ENCODE peak calls at places on chromosomes 3 and 15, in ten cellular contexts. One of them, this sample, is unnamed.

GRCh38 chr15:31758126-31758525 is 272.2 kb upstream of the CHRNA7 start:
- DNase-seq in HepG2: no peak
- DNase-seq in neural progenitor cell: no peak
- DNase-seq in H1: no peak
- DNase-seq in astrocyte: no peak
- DNase-seq in fibroblast of lung: no peak
- DNase-seq in NT2/D1: no peak
- DNase-seq in adipocyte: no peak
- DNase-seq in mesenchymal stem cell: no peak
- DNase-seq in neuronal stem cell: no peak
- DNase-seq in this sample: peak

GRCh38 chr3:133424937-133425869 is 25.3 kb downstream of the BFSP2 start:
- DNase-seq in HepG2: no peak
- DNase-seq in neural progenitor cell: no peak
- DNase-seq in H1: no peak
- DNase-seq in astrocyte: no peak
- DNase-seq in fibroblast of lung: no peak
- DNase-seq in NT2/D1: no peak
- DNase-seq in adipocyte: no peak
- DNase-seq in mesenchymal stem cell: no peak
- DNase-seq in neuronal stem cell: no peak
- DNase-seq in this sample: no peak

GRCh38 chr15:23566070-23567050 is 886 bp downstream of the MKRN3 start:
- DNase-seq in HepG2: peak
- DNase-seq in neural progenitor cell: no peak
- DNase-seq in H1: no peak
- DNase-seq in astrocyte: peak
- DNase-seq in fibroblast of lung: peak
- DNase-seq in NT2/D1: no peak
- DNase-seq in adipocyte: no peak
- DNase-seq in mesenchymal stem cell: no peak
- DNase-seq in neuronal stem cell: no peak
- DNase-seq in this sample: no peak

GRCh38 chr3:165075695-165076094 is 2.6 kb downstream of the SI start:
- DNase-seq in HepG2: no peak
- DNase-seq in neural progenitor cell: no peak
- DNase-seq in H1: no peak
- DNase-seq in astrocyte: no peak
- DNase-seq in fibroblast of lung: no peak
- DNase-seq in NT2/D1: no peak
- DNase-seq in adipocyte: no peak
- DNase-seq in mesenchymal stem cell: no peak
- DNase-seq in neuronal stem cell: no peak
- DNase-seq in this sample: no peak

GRCh38 chr3:121989943-121990342 is 32.1 kb downstream of the ILDR1 start:
- DNase-seq in HepG2: no peak
- DNase-seq in neural progenitor cell: peak
- DNase-seq in H1: no peak
- DNase-seq in astrocyte: no peak
- DNase-seq in fibroblast of lung: no peak
- DNase-seq in NT2/D1: no peak
- DNase-seq in adipocyte: no peak
- DNase-seq in mesenchymal stem cell: no peak
- DNase-seq in neuronal stem cell: no peak
- DNase-seq in this sample: no peak

GRCh38 chr3:37402351-37402750 is 228.0 kb upstream of the LRRFIP2 start:
- DNase-seq in HepG2: no peak
- DNase-seq in neural progenitor cell: no peak
- DNase-seq in H1: no peak
- DNase-seq in astrocyte: no peak
- DNase-seq in fibroblast of lung: no peak
- DNase-seq in NT2/D1: no peak
- DNase-seq in adipocyte: peak
- DNase-seq in mesenchymal stem cell: no peak
- DNase-seq in neuronal stem cell: no peak
- DNase-seq in this sample: no peak

GRCh38 chr3:127158614-127159221 is 34.2 kb upstream of the PRR23E start:
- DNase-seq in HepG2: no peak
- DNase-seq in neural progenitor cell: peak
- DNase-seq in H1: peak
- DNase-seq in astrocyte: no peak
- DNase-seq in fibroblast of lung: peak
- DNase-seq in NT2/D1: no peak
- DNase-seq in adipocyte: peak
- DNase-seq in mesenchymal stem cell: peak
- DNase-seq in neuronal stem cell: peak
- DNase-seq in this sample: no peak

GRCh38 chr3:10627884-10628572 is 122.6 kb upstream of the ATP2B2 start:
- DNase-seq in HepG2: peak
- DNase-seq in neural progenitor cell: peak
- DNase-seq in H1: peak
- DNase-seq in astrocyte: no peak
- DNase-seq in fibroblast of lung: no peak
- DNase-seq in NT2/D1: peak
- DNase-seq in adipocyte: no peak
- DNase-seq in mesenchymal stem cell: no peak
- DNase-seq in neuronal stem cell: no peak
- DNase-seq in this sample: no peak

GRCh38 chr15:62059818-62060115 is 480 bp downstream of the VPS13C start:
- DNase-seq in HepG2: peak
- DNase-seq in neural progenitor cell: no peak
- DNase-seq in H1: no peak
- DNase-seq in astrocyte: peak
- DNase-seq in fibroblast of lung: peak
- DNase-seq in NT2/D1: no peak
- DNase-seq in adipocyte: peak
- DNase-seq in mesenchymal stem cell: peak
- DNase-seq in neuronal stem cell: no peak
- DNase-seq in this sample: peak

GRCh38 chr3:54322354-54322753 is 200.0 kb downstream of the CACNA2D3 start:
- DNase-seq in HepG2: peak
- DNase-seq in neural progenitor cell: no peak
- DNase-seq in H1: peak
- DNase-seq in astrocyte: no peak
- DNase-seq in fibroblast of lung: no peak
- DNase-seq in NT2/D1: no peak
- DNase-seq in adipocyte: no peak
- DNase-seq in mesenchymal stem cell: no peak
- DNase-seq in neuronal stem cell: no peak
- DNase-seq in this sample: peak

GRCh38 chr3:160226026-160226739 is 961 bp downstream of the C3orf80 start:
- DNase-seq in HepG2: no peak
- DNase-seq in neural progenitor cell: peak
- DNase-seq in H1: peak
- DNase-seq in astrocyte: no peak
- DNase-seq in fibroblast of lung: no peak
- DNase-seq in NT2/D1: no peak
- DNase-seq in adipocyte: peak
- DNase-seq in mesenchymal stem cell: peak
- DNase-seq in neuronal stem cell: peak
- DNase-seq in this sample: no peak
- H3K9ac ChIP-seq in HepG2: no peak
- H3K9ac ChIP-seq in neural progenitor cell: no peak
- H3K9ac ChIP-seq in H1: peak
- H3K9ac ChIP-seq in astrocyte: no peak
- H3K9ac ChIP-seq in fibroblast of lung: no peak
- H3K9ac ChIP-seq in NT2/D1: peak
- H3K9ac ChIP-seq in adipocyte: no peak
- H3K9ac ChIP-seq in mesenchymal stem cell: peak
- H3K9ac ChIP-seq in neuronal stem cell: peak
- H3K9ac ChIP-seq in this sample: no peak

GRCh38 chr15:59124261-59124660 is 19.3 kb downstream of the CCNB2 start:
- DNase-seq in HepG2: no peak
- DNase-seq in neural progenitor cell: no peak
- DNase-seq in H1: no peak
- DNase-seq in astrocyte: no peak
- DNase-seq in fibroblast of lung: no peak
- DNase-seq in NT2/D1: no peak
- DNase-seq in adipocyte: no peak
- DNase-seq in mesenchymal stem cell: no peak
- DNase-seq in neuronal stem cell: no peak
- DNase-seq in this sample: peak
- H3K4me3 ChIP-seq in HepG2: no peak
- H3K4me3 ChIP-seq in neural progenitor cell: no peak
- H3K4me3 ChIP-seq in H1: no peak
- H3K4me3 ChIP-seq in astrocyte: no peak
- H3K4me3 ChIP-seq in fibroblast of lung: no peak
- H3K4me3 ChIP-seq in NT2/D1: no peak
- H3K4me3 ChIP-seq in adipocyte: no peak
- H3K4me3 ChIP-seq in mesenchymal stem cell: no peak
- H3K4me3 ChIP-seq in neuronal stem cell: no peak
- H3K4me3 ChIP-seq in this sample: no peak

DNA sequence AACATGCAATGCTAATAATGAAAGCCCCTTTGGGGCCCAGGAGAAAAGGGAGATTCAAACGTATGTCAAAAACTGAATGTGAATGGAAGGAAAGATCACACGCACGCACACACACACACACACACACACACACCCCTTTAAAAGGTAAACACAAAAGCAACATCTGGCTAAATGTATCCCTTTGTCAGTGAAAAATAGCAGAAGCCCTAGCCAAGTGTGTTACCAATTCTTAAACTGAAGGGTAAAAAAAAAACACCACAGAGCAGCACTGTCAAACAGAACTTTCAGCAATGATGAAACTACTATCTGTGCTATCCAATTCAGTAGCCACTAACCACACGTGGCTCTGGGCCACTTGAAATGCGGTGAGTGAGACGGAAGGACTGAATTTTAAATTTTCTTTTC is 4.9 kb downstream of the RFTN1 start:
- DNase-seq in HepG2: no peak
- DNase-seq in neural progenitor cell: no peak
- DNase-seq in H1: no peak
- DNase-seq in astrocyte: peak
- DNase-seq in fibroblast of lung: peak
- DNase-seq in NT2/D1: no peak
- DNase-seq in adipocyte: no peak
- DNase-seq in mesenchymal stem cell: peak
- DNase-seq in neuronal stem cell: no peak
- DNase-seq in this sample: no peak
- H3K9ac ChIP-seq in HepG2: no peak
- H3K9ac ChIP-seq in neural progenitor cell: no peak
- H3K9ac ChIP-seq in H1: no peak
- H3K9ac ChIP-seq in astrocyte: no peak
- H3K9ac ChIP-seq in fibroblast of lung: no peak
- H3K9ac ChIP-seq in NT2/D1: no peak
- H3K9ac ChIP-seq in adipocyte: no peak
- H3K9ac ChIP-seq in mesenchymal stem cell: no peak
- H3K9ac ChIP-seq in neuronal stem cell: no peak
- H3K9ac ChIP-seq in this sample: no peak

GRCh38 chr15:60589253-60589652 is 110.3 kb upstream of the ICE2 start:
- DNase-seq in HepG2: no peak
- DNase-seq in neural progenitor cell: no peak
- DNase-seq in H1: no peak
- DNase-seq in astrocyte: no peak
- DNase-seq in fibroblast of lung: no peak
- DNase-seq in NT2/D1: no peak
- DNase-seq in adipocyte: no peak
- DNase-seq in mesenchymal stem cell: no peak
- DNase-seq in neuronal stem cell: no peak
- DNase-seq in this sample: no peak
- H3K4me3 ChIP-seq in HepG2: peak
- H3K4me3 ChIP-seq in neural progenitor cell: no peak
- H3K4me3 ChIP-seq in H1: no peak
- H3K4me3 ChIP-seq in astrocyte: no peak
- H3K4me3 ChIP-seq in fibroblast of lung: peak
- H3K4me3 ChIP-seq in NT2/D1: no peak
- H3K4me3 ChIP-seq in adipocyte: no peak
- H3K4me3 ChIP-seq in mesenchymal stem cell: no peak
- H3K4me3 ChIP-seq in neuronal stem cell: no peak
- H3K4me3 ChIP-seq in this sample: no peak

DNA sequence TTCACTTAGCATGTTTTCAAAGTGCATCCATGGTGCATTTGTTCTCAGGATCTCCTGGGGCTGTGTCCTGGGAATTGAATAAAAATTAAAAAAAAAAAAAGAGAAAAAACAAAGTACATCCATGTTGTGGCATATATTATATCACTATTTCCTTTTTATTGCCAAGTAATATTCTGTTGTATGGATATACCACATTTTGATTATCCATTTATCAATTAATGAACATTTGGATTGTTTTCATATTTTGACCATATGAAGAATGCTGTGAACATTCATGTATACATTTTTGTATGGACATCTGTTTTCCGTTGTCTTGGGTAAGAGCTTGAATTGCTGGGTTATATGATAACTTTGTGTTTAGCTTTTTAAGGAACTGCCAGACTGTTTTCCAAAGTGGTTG is 44.5 kb downstream of the CTDSPL2 start:
- DNase-seq in HepG2: no peak
- DNase-seq in neural progenitor cell: no peak
- DNase-seq in H1: no peak
- DNase-seq in astrocyte: no peak
- DNase-seq in fibroblast of lung: no peak
- DNase-seq in NT2/D1: no peak
- DNase-seq in adipocyte: no peak
- DNase-seq in mesenchymal stem cell: no peak
- DNase-seq in neuronal stem cell: no peak
- DNase-seq in this sample: no peak
- H3K9ac ChIP-seq in HepG2: no peak
- H3K9ac ChIP-seq in neural progenitor cell: no peak
- H3K9ac ChIP-seq in H1: no peak
- H3K9ac ChIP-seq in astrocyte: no peak
- H3K9ac ChIP-seq in fibroblast of lung: no peak
- H3K9ac ChIP-seq in NT2/D1: no peak
- H3K9ac ChIP-seq in adipocyte: no peak
- H3K9ac ChIP-seq in mesenchymal stem cell: no peak
- H3K9ac ChIP-seq in neuronal stem cell: no peak
- H3K9ac ChIP-seq in this sample: no peak

This sample was measured in colonic mucosa.